ENCODE peak calls at places on chromosome 18, in seven cellular contexts. J is pulmonary artery endothelial cell, M is GM20000, Z is Calu3, T is GM23248, K is NCI-H146, X is C1 segment of cervical spinal cord. R is an unnamed sample.

GRCh38 chr18:56319953-56320352 is 318.4 kb downstream of the TXNL1 start:
- DNase-seq in J (no peak), M (no peak), Z (no peak), T (no peak), K (no peak), X (no peak), R (no peak)

GRCh38 chr18:45361148-45361851 is 254.0 kb upstream of the SLC14A2 start:
- DNase-seq in J (no peak), M (no peak), Z (no peak), T (peak), K (no peak), X (no peak), R (no peak)

GRCh38 chr18:36176177-36176584 is 11.1 kb upstream of the MOCOS start:
- DNase-seq in J (no peak), M (no peak), Z (no peak), T (no peak), K (no peak), X (no peak), R (no peak)

GRCh38 chr18:76374330-76375281 is 120.4 kb downstream of the ZNF516 start:
- DNase-seq in J (no peak), M (peak), Z (no peak), T (no peak), K (no peak), X (no peak), R (no peak)

GRCh38 chr18:111292-112014 is 46.9 kb upstream of the USP14 start:
- DNase-seq in J (no peak), M (peak), Z (peak), T (peak), K (no peak), X (no peak), R (peak)

GRCh38 chr18:13696961-13697360 is 29.4 kb downstream of the FAM210A start:
- DNase-seq in J (no peak), M (no peak), Z (no peak), T (peak), K (no peak), X (no peak), R (no peak)

GRCh38 chr18:59381949-59382348 is 22.9 kb upstream of the LMAN1 start:
- DNase-seq in J (no peak), M (no peak), Z (no peak), T (no peak), K (no peak), X (no peak), R (no peak)

GRCh38 chr18:46939337-46939963 is 22.0 kb downstream of the KATNAL2 start:
- DNase-seq in J (no peak), M (no peak), Z (no peak), T (peak), K (no peak), X (no peak), R (no peak)

GRCh38 chr18:10143601-10144000 is 229.8 kb downstream of the VAPA start:
- DNase-seq in J (no peak), M (no peak), Z (no peak), T (no peak), K (no peak), X (no peak), R (no peak)

GRCh38 chr18:55296761-55297160 is 291.2 kb downstream of the TCF4 start:
- DNase-seq in J (no peak), M (no peak), Z (no peak), T (no peak), K (no peak), X (no peak), R (no peak)

GRCh38 chr18:41391616-41392610 is 563.1 kb upstream of the PIK3C3 start:
- DNase-seq in J (no peak), M (peak), Z (peak), T (peak), K (peak), X (no peak), R (no peak)

GRCh38 chr18:45657357-45658335 is 42.4 kb downstream of the SLC14A2 start:
- DNase-seq in J (no peak), M (no peak), Z (no peak), T (peak), K (no peak), X (no peak), R (no peak)

GRCh38 chr18:21834301-21834660 is 93.7 kb downstream of the MIB1 start:
- DNase-seq in J (no peak), M (no peak), Z (no peak), T (no peak), K (no peak), X (no peak), R (no peak)

GRCh38 chr18:37419866-37420265 is 145.7 kb downstream of the CELF4 start:
- DNase-seq in J (no peak), M (no peak), Z (no peak), T (no peak), K (no peak), X (no peak), R (no peak)

GRCh38 chr18:48894799-48895346 is 55.9 kb downstream of the SMAD7 start:
- DNase-seq in J (no peak), M (no peak), Z (no peak), T (no peak), K (no peak), X (no peak), R (no peak)

GRCh38 chr18:5584751-5585417 is 41.1 kb upstream of the EPB41L3 start:
- DNase-seq in J (no peak), M (no peak), Z (no peak), T (peak), K (no peak), X (no peak), R (no peak)

GRCh38 chr18:32439802-32440201 is 30.9 kb downstream of the GAREM1 start:
- DNase-seq in J (no peak), M (no peak), Z (peak), T (no peak), K (peak), X (no peak), R (no peak)

GRCh38 chr18:21257383-21257782 is 15.4 kb downstream of the GREB1L start:
- DNase-seq in J (no peak), M (no peak), Z (no peak), T (peak), K (no peak), X (no peak), R (no peak)

GRCh38 chr18:354456-354855 is 86.6 kb upstream of the THOC1 start:
- DNase-seq in J (no peak), M (no peak), Z (no peak), T (peak), K (no peak), X (no peak), R (no peak)

GRCh38 chr18:67363694-67364093 is 152.8 kb downstream of the DSEL start:
- DNase-seq in J (no peak), M (no peak), Z (no peak), T (no peak), K (no peak), X (no peak), R (no peak)

GRCh38 chr18:2985628-2986027 is 27.3 kb downstream of the LPIN2 start:
- DNase-seq in J (no peak), M (peak), Z (peak), T (peak), K (peak), X (no peak), R (no peak)

GRCh38 chr18:3015203-3015590 is 2.3 kb upstream of the LPIN2 start:
- DNase-seq in J (peak), M (no peak), Z (peak), T (peak), K (no peak), X (no peak), R (no peak)

GRCh38 chr18:32368170-32368569 is 102.5 kb downstream of the GAREM1 start:
- DNase-seq in J (no peak), M (no peak), Z (no peak), T (peak), K (no peak), X (no peak), R (no peak)